ENCODE peak calls at places on chromosomes 7 and 10, in eight cellular contexts. V is AG20443; J is substantia nigra; P is neural crest cell; G is GM23248; B is effector CD4-positive, alpha-beta T cell; D is astrocyte of the cerebellum; L is GM23338. S is an unnamed sample.

GRCh38 chr10:103089493-103089892 is 103.6 kb downstream of the NT5C2 start:
- DNase-seq in B (no peak), J (no peak), G (no peak), P (no peak), V (no peak), L (no peak), D (no peak), S (no peak)

GRCh38 chr7:100163871-100164270 is 4.5 kb downstream of the GAL3ST4 start:
- DNase-seq in P (no peak), L (no peak), D (no peak), V (no peak), B (no peak), G (no peak), J (no peak), S (no peak)

GRCh38 chr7:3272691-3273141 is 28.3 kb upstream of the SDK1 start:
- DNase-seq in L (no peak), G (no peak), J (no peak), B (no peak), P (no peak), D (peak; percentile 79), V (no peak), S (peak; percentile 33)

GRCh38 chr7:22001345-22002004 is 55.8 kb upstream of the CDCA7L start:
- DNase-seq in J (no peak), G (peak; percentile 92), B (peak; percentile 30), L (peak; percentile 73), P (peak; percentile 57), V (peak; percentile 84), D (peak; percentile 43), S (peak; percentile 11)

GRCh38 chr10:87546971-87547413 is 42.3 kb downstream of the MINPP1 start:
- DNase-seq in J (no peak), B (no peak), G (peak; percentile 78), L (no peak), D (no peak), V (peak; percentile 43), P (no peak), S (no peak)

GRCh38 chr10:100829933-100830727 is 82.6 kb upstream of the SLF2 start:
- DNase-seq in P (no peak), L (peak; percentile 69), G (no peak), J (no peak), V (no peak), B (no peak), D (no peak), S (no peak)

GRCh38 chr10:28954211-28954610 is 276.9 kb downstream of the BAMBI start:
- DNase-seq in P (no peak), B (no peak), D (no peak), L (no peak), J (no peak), V (no peak), G (no peak), S (no peak)

GRCh38 chr10:22631646-22632278 is 82.6 kb downstream of the PIP4K2A start:
- DNase-seq in D (no peak), L (no peak), P (no peak), B (no peak), V (no peak), G (no peak), J (peak; percentile 26), S (no peak)

GRCh38 chr10:13346912-13347234 is 1.2 kb downstream of the SEPHS1 start:
- DNase-seq in D (no peak), V (no peak), B (no peak), L (peak; percentile 55), G (no peak), J (no peak), P (no peak), S (no peak)

GRCh38 chr10:80500572-80501380 is 36.9 kb upstream of the SH2D4B start:
- DNase-seq in B (no peak), G (no peak), P (no peak), D (no peak), J (no peak), V (no peak), L (peak; percentile 48), S (no peak)

GRCh38 chr10:78794736-78795455 is 273.9 kb upstream of the ZMIZ1 start:
- DNase-seq in G (no peak), P (no peak), J (no peak), V (no peak), L (no peak), B (no peak), D (no peak), S (no peak)

GRCh38 chr10:5692476-5693358 is 8.1 kb downstream of the TASOR2 start:
- DNase-seq in L (peak; percentile 81), G (peak; percentile 64), V (peak; percentile 52), B (peak; percentile 56), P (peak; percentile 58), J (peak; percentile 12), D (no peak), S (no peak)